ENCODE peak calls at places on chromosome 11, in four cellular contexts. P is amygdala; T is stimulated activated CD4-positive, alpha-beta T cell treated with anti-CD3 and anti-CD28 coated beads, Interleukin-2, amount 100 ng/mL, for 48 hours; E is progenitor cell of endocrine pancreas. D is an unnamed sample.

GRCh38 chr11:87804176-87804575 is 371.1 kb downstream of the RAB38 start:
- DNase-seq in T (no peak), P (no peak), E (no peak), D (no peak)

GRCh38 chr11:4134844-4135243 is 40.2 kb downstream of the RRM1 start:
- DNase-seq in P (no peak), E (no peak), T (no peak), D (no peak)

GRCh38 chr11:21289686-21290085 is 620.3 kb downstream of the NELL1 start:
- DNase-seq in P (no peak), T (no peak), E (no peak), D (no peak)

GRCh38 chr11:116357769-116358544 is 414.8 kb downstream of the BUD13 start:
- DNase-seq in E (peak), P (no peak), T (no peak), D (peak)

GRCh38 chr11:5639953-5640352 is 15.2 kb downstream of the TRIM34 start:
- DNase-seq in E (no peak), P (no peak), T (no peak), D (no peak)

GRCh38 chr11:44973634-44974401 is 23.1 kb upstream of the TP53I11 start:
- DNase-seq in T (no peak), P (no peak), E (no peak), D (no peak)

GRCh38 chr11:88431675-88432341 is 94.3 kb upstream of the CTSC start:
- DNase-seq in E (no peak), P (no peak), T (no peak), D (no peak)

GRCh38 chr11:7936615-7937014 is 4.9 kb downstream of the OR10A3 start:
- DNase-seq in E (no peak), T (no peak), P (no peak), D (no peak)

GRCh38 chr11:83680351-83680750 is 394.2 kb upstream of the CCDC90B start:
- DNase-seq in T (no peak), P (no peak), E (no peak), D (no peak)

GRCh38 chr11:67631427-67631826 is 1.7 kb upstream of the NUDT8 start:
- DNase-seq in P (no peak), E (no peak), T (no peak), D (no peak)

GRCh38 chr11:64015935-64016468 is 19.7 kb upstream of the FLRT1 start:
- DNase-seq in P (no peak), T (no peak), E (no peak), D (no peak)

GRCh38 chr11:64086263-64086938 is 50.7 kb downstream of the FLRT1 start:
- DNase-seq in P (no peak), T (no peak), E (no peak), D (no peak)

D was measured in upper lobe of left lung.